ENCODE peak calls at places on chromosomes 4 and X, in nine cellular contexts. W, C, K, M, V, N, S, Z and D are unnamed samples.

GRCh38 chr4:124941267-124941666 is 228.7 kb upstream of the ANKRD50 start:
- DNase-seq in C (no peak), K (no peak), W (peak; percentile 60), M (no peak), N (no peak), Z (no peak), S (no peak), V (no peak), D (no peak)

GRCh38 chr4:173365359-173365996 is 5.3 kb upstream of the SAP30 start:
- DNase-seq in S (no peak), C (no peak), V (peak; percentile 31), Z (no peak), K (no peak), M (no peak), N (no peak), W (no peak), D (no peak)

GRCh38 chr4:106036848-106037247 is 141.6 kb downstream of the NPNT start:
- DNase-seq in W (no peak), N (no peak), S (no peak), M (no peak), V (no peak), C (no peak), Z (no peak), K (no peak), D (no peak)

GRCh38 chr4:128177376-128177959 is 110.1 kb downstream of the PGRMC2 start:
- DNase-seq in N (no peak), S (no peak), C (no peak), W (no peak), Z (no peak), M (no peak), K (no peak), V (no peak), D (no peak)

GRCh38 chr4:8336412-8337075 is 67.0 kb downstream of the HTRA3 start:
- DNase-seq in C (no peak), V (no peak), S (no peak), N (no peak), M (no peak), W (peak; percentile 83), K (no peak), Z (no peak), D (no peak)

GRCh38 chr4:26938516-26938915 is 77.9 kb downstream of the STIM2 start:
- DNase-seq in M (no peak), N (no peak), W (no peak), C (no peak), S (no peak), V (no peak), Z (no peak), K (no peak), D (no peak)

GRCh38 chr4:109229028-109229427 is 73.4 kb downstream of the COL25A1 start:
- DNase-seq in V (no peak), W (no peak), N (no peak), K (no peak), M (no peak), C (no peak), Z (no peak), S (no peak), D (no peak)

GRCh38 chr4:154044118-154044517 is 255.2 kb upstream of the SFRP2 start:
- DNase-seq in V (no peak), C (no peak), W (no peak), K (no peak), S (no peak), M (no peak), Z (no peak), N (no peak), D (no peak)

GRCh38 chr4:54230479-54231418 is 1.7 kb downstream of the PDGFRA start:
- DNase-seq in C (no peak), Z (no peak), V (no peak), K (no peak), M (no peak), W (no peak), N (no peak), S (no peak), D (no peak)

GRCh38 chr4:105710012-105710600 is 1.5 kb downstream of the GSTCD start:
- DNase-seq in M (no peak), N (no peak), C (no peak), V (no peak), Z (no peak), K (no peak), S (no peak), W (no peak), D (no peak)

GRCh38 chr4:139126898-139127297 is 50.1 kb downstream of the ELF2 start:
- DNase-seq in C (no peak), Z (no peak), K (no peak), W (no peak), V (no peak), M (no peak), N (no peak), S (no peak), D (no peak)

GRCh38 chrX:41412261-41413167 is 34.6 kb upstream of the NYX start:
- DNase-seq in S (no peak), M (no peak), V (peak; percentile 8), Z (no peak), W (no peak), K (no peak), N (no peak), C (peak; percentile 3), D (no peak)